ENCODE peak calls at places on chromosomes 4 and X, in five cellular contexts. W, R, X, L and Z are unnamed samples.

GRCh38 chrX:34880656-34881055 is 61.9 kb upstream of the FAM47B start:
- DNase-seq in R (no peak), W (no peak), X (no peak), L (no peak), Z (no peak)

GRCh38 chr4:8007581-8007980 is 67.9 kb upstream of the AFAP1 start:
- DNase-seq in W (no peak), L (no peak), R (no peak), X (no peak), Z (no peak)

GRCh38 chr4:33088713-33089112 is 2368.5 kb downstream of the PCDH7 start:
- DNase-seq in R (no peak), L (no peak), W (no peak), X (no peak), Z (no peak)

GRCh38 chr4:86481429-86481828 is 112.7 kb upstream of the PTPN13 start:
- DNase-seq in R (no peak), L (no peak), X (no peak), W (no peak), Z (no peak)

GRCh38 chr4:130336585-130337217 is 1240.7 kb downstream of the C4orf33 start:
- DNase-seq in R (no peak), L (no peak), W (no peak), X (peak), Z (no peak)

GRCh38 chrX:136999021-136999420 is 34.8 kb downstream of the GPR101 start:
- DNase-seq in R (no peak), X (no peak), L (no peak), W (no peak), Z (no peak)

GRCh38 chr4:74933562-74934015 is 673 bp downstream of the PARM1 start:
- DNase-seq in R (no peak), L (peak), X (no peak), W (peak), Z (peak)

GRCh38 chrX:156001667-156002021 is 4.1 kb downstream of the IL9R start:
- DNase-seq in R (no peak), L (no peak), W (no peak), X (no peak), Z (no peak)

GRCh38 chr4:169620846-169621228 is 459 bp downstream of the CLCN3 start:
- DNase-seq in X (no peak), L (peak), R (no peak), W (peak), Z (peak)

GRCh38 chr4:40940317-40940720 is 190.6 kb downstream of the NSUN7 start:
- DNase-seq in R (peak), L (peak), X (no peak), W (no peak), Z (peak)

GRCh38 chr4:79211490-79211889 is 114.4 kb downstream of the NAA11 start:
- DNase-seq in L (no peak), R (no peak), X (no peak), W (no peak), Z (no peak)

GRCh38 chr4:68895561-68896198 is 55.9 kb downstream of the UGT2A3 start:
- DNase-seq in W (no peak), L (no peak), X (no peak), R (no peak), Z (no peak)

GRCh38 chrX:121146059-121146628 is 98.7 kb downstream of the GLUD2 start:
- DNase-seq in W (no peak), L (no peak), R (no peak), X (no peak), Z (no peak)

GRCh38 chr4:61389640-61390039 is 189.5 kb downstream of the ADGRL3 start:
- DNase-seq in R (no peak), W (no peak), L (no peak), X (no peak), Z (no peak)

GRCh38 chr4:17437396-17437795 is 74.5 kb downstream of the QDPR start:
- DNase-seq in X (no peak), L (no peak), W (no peak), R (no peak), Z (peak)

GRCh38 chr4:98955229-98955628 is 26.3 kb upstream of the EIF4E start:
- DNase-seq in W (no peak), R (no peak), X (no peak), L (no peak), Z (no peak)

GRCh38 chrX:3485727-3486126 is 139.3 kb upstream of the MXRA5 start:
- DNase-seq in W (no peak), X (no peak), L (no peak), R (no peak), Z (no peak)

GRCh38 chr4:107648178-107648991 is 71.6 kb downstream of the PAPSS1 start:
- DNase-seq in R (no peak), L (no peak), X (no peak), W (no peak), Z (no peak)

GRCh38 chr4:102663073-102663472 is 97.7 kb downstream of the MANBA start:
- DNase-seq in L (no peak), R (no peak), X (no peak), W (no peak), Z (no peak)

GRCh38 chr4:78517050-78517652 is 34.4 kb upstream of the ANXA3 start:
- DNase-seq in X (no peak), W (no peak), R (no peak), L (no peak), Z (no peak)

GRCh38 chr4:109969909-109970308 is 57.2 kb downstream of the EGF start:
- DNase-seq in X (no peak), L (no peak), R (no peak), W (no peak), Z (no peak)

GRCh38 chr4:89123418-89123817 is 12.1 kb downstream of the TIGD2 start:
- DNase-seq in W (no peak), X (no peak), R (no peak), L (no peak), Z (no peak)

GRCh38 chr4:78622253-78622979 is 70.8 kb downstream of the ANXA3 start:
- DNase-seq in X (no peak), L (no peak), W (no peak), R (no peak), Z (no peak)

GRCh38 chr4:154506253-154506652 is 14.7 kb upstream of the DCHS2 start:
- DNase-seq in R (no peak), X (peak), L (no peak), W (no peak), Z (no peak)

GRCh38 chr4:182492456-182492855 is 249.3 kb downstream of the TENM3 start:
- DNase-seq in L (no peak), X (no peak), R (no peak), W (no peak), Z (no peak)

GRCh38 chr4:123250843-123251242 is 145.8 kb upstream of the SPRY1 start:
- DNase-seq in W (peak), X (no peak), R (peak), L (peak), Z (peak)

GRCh38 chrX:77723684-77724083 is 62.3 kb downstream of the ATRX start:
- DNase-seq in L (no peak), R (no peak), W (no peak), X (no peak), Z (no peak)

GRCh38 chr4:187606581-187606980 is 389.0 kb upstream of the ZFP42 start:
- DNase-seq in X (peak), W (no peak), R (no peak), L (peak), Z (peak)

GRCh38 chr4:158624889-158625478 is 46.7 kb downstream of the C4orf46 start:
- DNase-seq in W (no peak), L (peak), R (no peak), X (peak), Z (peak)

GRCh38 chrX:131709553-131709952 is 165.7 kb downstream of the OR13H1 start:
- DNase-seq in W (no peak), X (no peak), L (no peak), R (no peak), Z (no peak)

GRCh38 chr4:155033604-155034003 is 174.8 kb upstream of the NPY2R start:
- DNase-seq in W (no peak), L (no peak), R (no peak), X (no peak), Z (no peak)

GRCh38 chrX:114675365-114675764 is 91.5 kb downstream of the HTR2C start:
- DNase-seq in L (no peak), R (no peak), W (no peak), X (no peak), Z (no peak)

GRCh38 chrX:51496501-51497291 is at the start of gene NUDT11:
- DNase-seq in L (peak), W (peak), X (no peak), R (peak), Z (peak)

GRCh38 chr4:68797048-68797447 is 18.7 kb upstream of the UGT2B10 start:
- DNase-seq in W (no peak), R (no peak), L (no peak), X (no peak), Z (no peak)

GRCh38 chr4:71441186-71442169 is 102.7 kb downstream of the SLC4A4 start:
- DNase-seq in R (no peak), W (no peak), L (no peak), X (no peak), Z (no peak)

GRCh38 chr4:84938316-84938715 is 28.2 kb downstream of the WDFY3 start:
- DNase-seq in R (no peak), X (no peak), W (no peak), L (peak), Z (no peak)

DNA sequence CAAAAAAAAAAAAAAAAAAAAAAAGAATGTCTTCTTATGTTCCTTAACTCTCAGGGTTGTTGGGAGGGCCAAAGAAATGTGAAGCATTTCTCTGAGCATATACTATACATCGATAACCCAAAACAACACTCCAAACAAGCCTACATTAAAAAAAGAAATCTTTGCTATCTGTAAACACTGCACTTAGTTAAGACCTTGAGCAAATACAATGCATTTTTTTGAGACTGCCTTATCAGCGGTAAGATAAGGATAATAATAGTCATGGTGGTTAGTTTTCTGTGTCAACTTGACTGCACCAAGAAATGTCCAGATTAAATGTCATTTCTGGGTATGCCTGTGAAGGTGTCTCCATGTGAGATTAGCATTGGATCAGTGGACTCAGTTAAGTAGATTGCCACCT is 541.9 kb downstream of the PACRGL start:
- DNase-seq in L (no peak), X (no peak), R (no peak), W (no peak), Z (no peak)
- H3K4me3 ChIP-seq in L (no peak), X (no peak), R (no peak), W (no peak), Z (no peak)

GRCh38 chr4:2793578-2793919 is 664 bp downstream of the SH3BP2 start:
- DNase-seq in W (peak), X (peak), R (peak), L (peak), Z (no peak)

GRCh38 chr4:2791518-2792395 is 1.1 kb upstream of the SH3BP2 start:
- DNase-seq in W (peak), X (no peak), L (no peak), R (peak), Z (no peak)

GRCh38 chr4:2793920-2794706 is 1.2 kb downstream of the SH3BP2 start:
- DNase-seq in L (peak), W (peak), X (no peak), R (peak), Z (no peak)

GRCh38 chr4:2792396-2792710 is 532 bp upstream of the SH3BP2 start:
- DNase-seq in L (no peak), X (no peak), W (no peak), R (peak), Z (no peak)

GRCh38 chr4:2792711-2793577 is at the start of gene SH3BP2:
- DNase-seq in R (peak), W (peak), L (peak), X (peak), Z (peak)
- TF ChIP-seq POLR2A in R (no peak), W (no peak), L (peak), X (no peak), Z (no peak)

DNA sequence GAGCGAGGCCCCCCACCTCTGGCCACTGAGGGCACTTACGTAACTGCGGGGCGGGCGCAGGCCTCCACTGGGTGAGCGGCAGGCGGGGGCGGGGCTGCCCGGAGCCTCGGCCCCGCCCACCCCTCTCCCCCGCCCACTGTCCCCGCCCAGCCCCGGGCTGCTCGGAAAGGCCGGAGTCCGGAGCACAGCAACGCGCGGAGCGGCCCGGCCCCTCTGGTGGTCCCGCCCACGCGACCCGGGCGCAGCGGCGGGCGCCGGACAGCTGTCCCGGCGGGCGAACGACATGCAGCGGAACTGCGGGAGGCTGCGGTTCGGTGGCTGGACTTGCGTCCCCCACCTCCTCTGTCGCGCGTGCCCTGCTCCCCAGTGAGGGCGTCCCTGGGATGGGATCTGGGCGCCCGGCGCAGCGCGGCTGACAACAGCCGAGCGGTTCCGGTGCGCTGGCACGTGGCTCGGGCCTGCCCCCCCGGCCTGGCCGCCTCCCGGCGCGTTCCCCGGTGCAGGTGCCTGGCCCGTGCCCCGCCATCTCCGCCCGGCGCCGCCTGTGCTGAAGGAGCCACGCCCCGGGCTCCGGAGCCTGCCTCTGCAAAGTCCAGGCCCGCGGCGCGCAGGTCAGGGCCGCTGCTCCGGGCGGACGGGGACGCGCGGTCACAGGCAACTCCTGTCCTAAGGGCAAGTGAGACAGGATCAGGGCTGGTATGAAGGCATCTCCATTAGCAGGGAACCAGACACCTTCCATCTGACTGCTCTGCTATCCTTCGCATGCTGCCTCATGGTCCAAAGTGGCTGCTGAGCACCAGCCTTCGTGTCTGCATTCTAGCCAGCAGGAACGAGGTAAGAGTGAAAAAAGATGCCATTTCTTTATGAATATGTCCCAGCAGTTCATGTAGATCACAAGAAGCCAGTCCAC is 21.8 kb upstream of the JAKMIP1 start:
- DNase-seq in L (peak), W (peak), R (no peak), X (peak), Z (peak)
- H3K27ac ChIP-seq in L (no peak), W (no peak), R (no peak), X (peak), Z (no peak)

DNA sequence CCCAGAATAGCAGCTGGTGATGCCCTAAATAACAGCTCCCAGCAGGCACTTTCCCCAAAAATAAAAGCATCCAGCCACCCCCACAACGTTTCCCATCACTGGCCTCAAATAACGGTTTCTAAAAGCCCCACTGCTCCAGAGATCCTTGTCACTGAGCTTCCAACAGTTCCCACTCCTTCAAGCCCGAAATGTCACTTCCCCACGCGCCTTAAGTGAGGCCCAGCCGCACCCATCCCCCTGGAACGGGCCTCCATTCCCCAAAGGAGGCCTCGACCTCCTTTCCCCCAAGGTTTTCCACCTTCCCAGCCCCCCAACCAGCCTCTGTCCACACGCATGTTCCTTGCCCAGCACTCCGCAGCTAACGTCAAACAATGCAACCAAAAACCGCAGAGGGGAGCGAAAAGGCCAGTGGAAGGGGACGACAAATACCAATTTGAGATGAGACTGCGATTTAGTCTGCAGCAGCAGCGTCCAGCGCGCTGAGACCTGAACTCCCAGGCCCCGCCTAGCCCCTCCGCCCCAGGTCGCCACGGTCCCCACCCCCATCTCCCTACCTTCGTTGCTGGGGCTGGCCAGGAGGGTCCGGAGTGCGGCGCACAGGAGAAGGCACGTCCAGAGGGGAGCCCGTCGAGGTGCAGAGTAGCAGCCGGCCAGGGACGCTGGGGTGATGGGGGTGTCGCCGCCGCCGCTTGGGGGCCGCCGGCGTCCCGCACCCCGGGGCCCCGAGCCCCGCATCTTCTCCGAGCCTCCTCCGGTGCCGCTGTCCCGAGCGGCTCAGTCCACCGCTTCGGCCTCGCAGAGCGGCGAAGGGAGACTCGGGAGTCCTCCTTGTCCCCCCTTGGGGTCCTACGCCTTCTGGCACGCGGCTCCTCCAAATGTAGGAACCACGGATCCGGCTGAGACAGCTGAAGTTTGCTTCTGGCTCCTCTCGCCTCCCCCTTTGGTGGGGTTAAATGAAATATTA is 999 bp downstream of the EPHA5 start:
- DNase-seq in L (no peak), W (peak), X (no peak), R (no peak), Z (no peak)
- H3K4me3 ChIP-seq in L (no peak), W (peak), X (no peak), R (peak), Z (peak)

DNA sequence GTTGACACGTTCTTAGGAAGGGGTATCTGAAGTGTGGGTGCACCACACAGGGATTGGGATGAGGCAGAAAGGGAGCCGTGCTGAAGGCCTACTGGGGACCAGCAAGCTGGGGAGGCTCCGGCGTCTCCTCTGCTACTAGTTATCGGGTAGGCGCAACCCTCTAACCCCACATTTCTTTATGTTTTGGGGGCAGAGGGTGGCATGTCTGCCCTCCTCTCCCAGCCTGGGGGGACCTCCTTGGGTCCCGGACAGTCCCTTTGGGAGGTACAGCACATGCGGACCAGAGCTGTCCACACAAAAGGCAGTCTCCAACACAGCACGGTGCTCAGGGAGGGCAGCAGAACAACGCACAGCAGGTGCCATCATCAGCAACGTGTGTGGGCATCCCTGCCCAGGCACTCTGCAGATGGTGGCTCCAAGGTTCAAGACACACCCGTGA is 33.2 kb downstream of the WDR1 start:
- DNase-seq in X (no peak), W (no peak), L (no peak), R (no peak), Z (no peak)
- TF ChIP-seq POLR2A in X (no peak), W (no peak), L (no peak), R (no peak), Z (no peak)